ENCODE peak calls at places on chromosomes 12 and 14, in eight cellular contexts. Z is ovary, L is cardiac fibroblast, B is T-helper 1 cell, Y is AG09309, V is A549, T is GM19239, X is SK-MEL-5. K is an unnamed sample.

GRCh38 chr14:96827310-96827709 is 30.1 kb downstream of the VRK1 start:
- DNase-seq in Z (no peak), L (no peak), B (no peak), Y (no peak), V (no peak), T (no peak), X (no peak), K (no peak)

GRCh38 chr14:82447586-82447985 is 913.9 kb upstream of the SEL1L start:
- DNase-seq in Z (no peak), L (no peak), B (no peak), Y (no peak), V (no peak), T (no peak), X (no peak), K (no peak)

GRCh38 chr14:67940894-67941455 is 121.4 kb downstream of the RAD51B start:
- DNase-seq in Z (no peak), L (peak), B (no peak), Y (peak), V (no peak), T (no peak), X (peak), K (no peak)

GRCh38 chr12:125549836-125550235 is 484.6 kb downstream of the AACS start:
- DNase-seq in Z (no peak), L (no peak), B (no peak), Y (no peak), V (no peak), T (no peak), X (peak), K (no peak)

GRCh38 chr14:64800000-64800399 is 79.7 kb downstream of the SPTB start:
- DNase-seq in Z (no peak), L (peak), B (no peak), Y (no peak), V (peak), T (no peak), X (peak), K (no peak)

GRCh38 chr14:22044193-22044592 is 370.6 kb upstream of the OR4E1 start:
- DNase-seq in Z (no peak), L (no peak), B (no peak), Y (no peak), V (no peak), T (no peak), X (no peak), K (no peak)

GRCh38 chr12:121300083-121300819 is 3.7 kb upstream of the CAMKK2 start:
- DNase-seq in Z (no peak), L (no peak), B (no peak), Y (no peak), V (no peak), T (no peak), X (no peak), K (no peak)

GRCh38 chr12:674272-674781 is 11.1 kb upstream of the NINJ2 start:
- DNase-seq in Z (no peak), L (peak), B (peak), Y (no peak), V (no peak), T (peak), X (no peak), K (peak)

GRCh38 chr12:76633415-76633814 is 73.8 kb upstream of the OSBPL8 start:
- DNase-seq in Z (no peak), L (no peak), B (no peak), Y (no peak), V (no peak), T (no peak), X (no peak), K (no peak)

GRCh38 chr12:117321572-117321971 is 39.9 kb downstream of the NOS1 start:
- DNase-seq in Z (no peak), L (no peak), B (no peak), Y (no peak), V (no peak), T (no peak), X (no peak), K (no peak)

GRCh38 chr14:52837451-52837850 is 46.0 kb upstream of the GNPNAT1 start:
- DNase-seq in Z (no peak), L (no peak), B (no peak), Y (no peak), V (no peak), T (no peak), X (no peak), K (no peak)

GRCh38 chr12:108738165-108738564 is 6.8 kb upstream of the CORO1C start:
- DNase-seq in Z (no peak), L (no peak), B (no peak), Y (no peak), V (no peak), T (no peak), X (no peak), K (no peak)

GRCh38 chr14:100052819-100053218 is 12.4 kb upstream of the EVL start:
- DNase-seq in Z (no peak), L (no peak), B (no peak), Y (no peak), V (no peak), T (no peak), X (no peak), K (no peak)

GRCh38 chr14:64566651-64567122 is 16.9 kb downstream of the PPP1R36 start:
- DNase-seq in Z (no peak), L (no peak), B (no peak), Y (no peak), V (no peak), T (no peak), X (no peak), K (no peak)

GRCh38 chr12:80317899-80318298 is 126.1 kb upstream of the PTPRQ start:
- DNase-seq in Z (no peak), L (no peak), B (no peak), Y (no peak), V (no peak), T (no peak), X (no peak), K (no peak)

GRCh38 chr12:26884765-26885576 is 52.0 kb upstream of the ITPR2 start:
- DNase-seq in Z (peak), L (peak), B (peak), Y (peak), V (peak), T (peak), X (peak), K (peak)

GRCh38 chr12:124294686-124295315 is at the start of gene RFLNA:
- DNase-seq in Z (peak), L (no peak), B (no peak), Y (no peak), V (no peak), T (no peak), X (no peak), K (no peak)

GRCh38 chr14:36361210-36361853 is 40.9 kb upstream of the MBIP start:
- DNase-seq in Z (no peak), L (no peak), B (no peak), Y (no peak), V (no peak), T (no peak), X (no peak), K (no peak)

GRCh38 chr14:89167705-89168104 is 249.3 kb downstream of the FOXN3 start:
- DNase-seq in Z (no peak), L (no peak), B (no peak), Y (no peak), V (no peak), T (no peak), X (no peak), K (no peak)

GRCh38 chr14:32933943-32934890 is 4.5 kb upstream of the NPAS3 start:
- DNase-seq in Z (peak), L (peak), B (no peak), Y (no peak), V (no peak), T (no peak), X (no peak), K (peak)

GRCh38 chr14:23548351-23549318 is 2.9 kb downstream of the ZFHX2 start:
- DNase-seq in Z (no peak), L (peak), B (no peak), Y (no peak), V (no peak), T (no peak), X (no peak), K (no peak)

GRCh38 chr12:132486576-132486975 is 3.4 kb upstream of the FBRSL1 start:
- DNase-seq in Z (peak), L (no peak), B (no peak), Y (no peak), V (no peak), T (no peak), X (no peak), K (no peak)

GRCh38 chr14:94767321-94767878 is 2.5 kb downstream of the GSC start:
- DNase-seq in Z (no peak), L (no peak), B (no peak), Y (no peak), V (no peak), T (no peak), X (no peak), K (no peak)

GRCh38 chr14:96783306-96784224 is 13.6 kb upstream of the VRK1 start:
- DNase-seq in Z (no peak), L (no peak), B (no peak), Y (no peak), V (no peak), T (no peak), X (no peak), K (no peak)

GRCh38 chr12:661720-662486 is 1.3 kb downstream of the NINJ2 start:
- DNase-seq in Z (no peak), L (no peak), B (no peak), Y (no peak), V (no peak), T (no peak), X (no peak), K (no peak)

GRCh38 chr12:45587042-45587441 is 142.5 kb upstream of the ARID2 start:
- DNase-seq in Z (no peak), L (no peak), B (no peak), Y (no peak), V (no peak), T (no peak), X (no peak), K (no peak)

GRCh38 chr14:75427482-75428229 is at the start of gene JDP2:
- DNase-seq in Z (peak), L (peak), B (peak), Y (peak), V (peak), T (peak), X (peak), K (peak)